ENCODE peak calls at places on chromosomes 16 and 17, in five cellular contexts. L is CD8-positive, alpha-beta T cell; G is CD4-positive, CD25-positive, alpha-beta regulatory T cell; K is astrocyte; H is tibial nerve. N is an unnamed sample.

GRCh38 chr16:89401641-89402445 is 88.5 kb downstream of the ANKRD11 start:
- DNase-seq in L (no peak), G (no peak), K (peak; percentile 33), H (no peak), N (no peak)

GRCh38 chr16:81004646-81005353 is 1.9 kb downstream of the CMC2 start:
- DNase-seq in L (peak; percentile 33), G (peak; percentile 76), K (no peak), H (no peak), N (no peak)

GRCh38 chr17:8857919-8858318 is 9.6 kb downstream of the PIK3R6 start:
- DNase-seq in L (no peak), G (no peak), K (peak; percentile 64), H (no peak), N (peak; percentile 33)

GRCh38 chr16:4303973-4304372 is 11.9 kb upstream of the GLIS2 start:
- DNase-seq in L (no peak), G (no peak), K (no peak), H (no peak), N (no peak)

GRCh38 chr16:55506083-55506482 is 2.8 kb upstream of the LPCAT2 start:
- DNase-seq in L (no peak), G (no peak), K (no peak), H (no peak), N (no peak)

GRCh38 chr16:6496996-6497395 is 835.6 kb upstream of the RBFOX1 start:
- DNase-seq in L (no peak), G (no peak), K (no peak), H (no peak), N (no peak)

GRCh38 chr17:5592382-5592781 is 8.1 kb upstream of the NLRP1 start:
- DNase-seq in L (no peak), G (peak; percentile 44), K (peak; percentile 14), H (no peak), N (no peak)

GRCh38 chr17:61402073-61402541 is 2.5 kb downstream of the TBX2 start:
- DNase-seq in L (no peak), G (no peak), K (no peak), H (no peak), N (no peak)

GRCh38 chr16:66287416-66287815 is 79.1 kb upstream of the CDH5 start:
- DNase-seq in L (peak; percentile 0), G (no peak), K (no peak), H (no peak), N (no peak)

GRCh38 chr17:1767358-1767757 is 5.5 kb downstream of the SERPINF1 start:
- DNase-seq in L (no peak), G (no peak), K (no peak), H (no peak), N (no peak)

GRCh38 chr17:65885484-65885883 is 306.4 kb downstream of the CEP112 start:
- DNase-seq in L (no peak), G (no peak), K (no peak), H (no peak), N (no peak)

GRCh38 chr17:19386974-19387920 is at the start of gene MFAP4:
- DNase-seq in L (no peak), G (no peak), K (peak; percentile 84), H (peak; percentile 56), N (peak; percentile 91)

GRCh38 chr17:45307290-45308015 is 9.4 kb downstream of the MAP3K14 start:
- DNase-seq in L (peak; percentile 36), G (peak; percentile 56), K (peak; percentile 85), H (no peak), N (no peak)

GRCh38 chr16:73064227-73064995 is 16.5 kb upstream of the ZFHX3 start:
- DNase-seq in L (no peak), G (no peak), K (peak; percentile 87), H (no peak), N (peak; percentile 75)

GRCh38 chr16:981695-982151 is at the start of gene SOX8:
- DNase-seq in L (no peak), G (no peak), K (no peak), H (no peak), N (peak; percentile 66)

GRCh38 chr16:14289692-14290340 is 218.7 kb downstream of the MRTFB start:
- DNase-seq in L (peak; percentile 32), G (no peak), K (no peak), H (no peak), N (peak; percentile 44)

GRCh38 chr16:4521971-4522623 is 16.5 kb downstream of the CDIP1 start:
- DNase-seq in L (no peak), G (no peak), K (no peak), H (no peak), N (peak; percentile 70)

GRCh38 chr17:39663340-39663687 is 1.8 kb upstream of the TCAP start:
- DNase-seq in L (no peak), G (no peak), K (no peak), H (no peak), N (no peak)

GRCh38 chr16:81632392-81633146 is 146.5 kb upstream of the PLCG2 start:
- DNase-seq in L (peak; percentile 78), G (peak; percentile 68), K (peak; percentile 93), H (no peak), N (peak; percentile 72)

GRCh38 chr16:71945616-71946015 is 50.3 kb downstream of the IST1 start:
- DNase-seq in L (no peak), G (no peak), K (no peak), H (no peak), N (no peak)

GRCh38 chr16:14539156-14539555 is 90.9 kb downstream of the PARN start:
- DNase-seq in L (no peak), G (no peak), K (no peak), H (no peak), N (no peak)

GRCh38 chr17:59620518-59621259 is 994 bp downstream of the CLTC start:
- DNase-seq in L (peak; percentile 40), G (peak; percentile 22), K (no peak), H (no peak), N (peak; percentile 72)

GRCh38 chr16:70534949-70535348 is 11.3 kb downstream of the SF3B3 start:
- DNase-seq in L (no peak), G (no peak), K (no peak), H (no peak), N (no peak)

GRCh38 chr17:17672453-17673368 is 8.5 kb upstream of the RAI1 start:
- DNase-seq in L (peak; percentile 2), G (no peak), K (no peak), H (no peak), N (no peak)

GRCh38 chr17:50110591-50111349 is 15.6 kb downstream of the PDK2 start:
- DNase-seq in L (no peak), G (no peak), K (no peak), H (no peak), N (peak; percentile 88)

GRCh38 chr16:72424776-72425175 is 252.8 kb upstream of the PMFBP1 start:
- DNase-seq in L (no peak), G (no peak), K (no peak), H (no peak), N (no peak)

GRCh38 chr16:66116163-66116792 is 250.2 kb upstream of the CDH5 start:
- DNase-seq in L (no peak), G (no peak), K (peak; percentile 64), H (no peak), N (no peak)

GRCh38 chr17:50364715-50365114 is 8.3 kb downstream of the MRPL27 start:
- DNase-seq in L (no peak), G (no peak), K (peak; percentile 33), H (no peak), N (no peak)

GRCh38 chr17:75719732-75720131 is 1.5 kb upstream of the ITGB4 start:
- DNase-seq in L (no peak), G (no peak), K (no peak), H (no peak), N (no peak)

GRCh38 chr16:1145383-1146100 is 7.4 kb upstream of the CACNA1H start:
- DNase-seq in L (no peak), G (no peak), K (no peak), H (no peak), N (no peak)

DNA sequence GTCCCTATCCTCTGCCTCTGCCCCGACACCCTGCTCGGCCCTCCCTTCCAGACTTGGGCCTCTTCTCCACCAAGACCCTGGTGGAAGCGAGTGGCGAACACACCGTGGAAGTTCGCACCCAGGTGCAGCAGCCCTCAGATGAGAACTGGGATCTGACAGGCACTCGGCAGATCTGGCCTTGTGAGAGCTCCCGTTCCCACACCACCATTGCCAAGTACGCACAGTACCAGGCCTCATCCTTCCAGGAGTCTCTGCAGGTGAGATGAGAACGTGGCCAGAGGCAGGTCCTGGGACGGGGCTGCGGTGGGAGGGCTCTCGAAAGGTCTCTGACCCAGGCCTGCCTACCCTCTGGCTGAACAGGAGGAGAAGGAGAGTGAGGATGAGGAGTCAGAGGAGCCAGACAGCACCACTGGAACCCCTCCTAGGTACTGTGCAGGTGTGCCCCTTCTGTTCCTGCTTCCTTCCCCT is 3.9 kb upstream of the TMEM88 start:
- DNase-seq in L (peak; percentile 36), G (no peak), K (no peak), H (no peak), N (no peak)
- H3K4me3 ChIP-seq in L (peak overlapping the region; percentile 44), G (no peak overlapping the region), K (no peak overlapping the region), H (no peak overlapping the region), N (no peak overlapping the region)

GRCh38 chr16:68083239-68083781 is 1.9 kb upstream of the NFATC3 start:
- DNase-seq in L (no peak), G (no peak), K (no peak), H (no peak), N (no peak)

GRCh38 chr16:68081796-68082567 is 3.2 kb upstream of the NFATC3 start:
- DNase-seq in L (no peak), G (no peak), K (no peak), H (no peak), N (no peak)

GRCh38 chr16:68083861-68084503 is 1.2 kb upstream of the NFATC3 start:
- DNase-seq in L (no peak), G (no peak), K (peak; percentile 23), H (peak; percentile 27), N (peak; percentile 80)

GRCh38 chr16:68084504-68085258 is 489 bp upstream of the NFATC3 start:
- DNase-seq in L (peak; percentile 82), G (peak; percentile 81), K (peak; percentile 85), H (peak; percentile 77), N (peak; percentile 94)

GRCh38 chr16:68082596-68083238 is 2.5 kb upstream of the NFATC3 start:
- DNase-seq in L (no peak), G (no peak), K (no peak), H (no peak), N (no peak)
- H3K27ac ChIP-seq in L (no peak overlapping the region), G (peak overlapping the region; percentile 56), K (no peak overlapping the region), H (peak overlapping the region; percentile 100), N (peak overlapping the region; percentile 93)

GRCh38 chr17:81870155-81870977 is 771 bp downstream of the ARHGDIA start:
- DNase-seq in L (peak; percentile 43), G (peak; percentile 40), K (peak; percentile 48), H (no peak), N (peak; percentile 64)

GRCh38 chr17:81867952-81868673 is 3.0 kb downstream of the ARHGDIA start:
- DNase-seq in L (no peak), G (no peak), K (no peak), H (no peak), N (no peak)

GRCh38 chr17:81867123-81867951 is 3.8 kb downstream of the ARHGDIA start:
- DNase-seq in L (peak; percentile 26), G (no peak), K (no peak), H (no peak), N (no peak)

GRCh38 chr17:81869221-81870154 is 1.6 kb downstream of the ARHGDIA start:
- DNase-seq in L (peak; percentile 48), G (no peak), K (no peak), H (no peak), N (peak; percentile 87)

GRCh38 chr17:81868674-81869220 is 2.4 kb downstream of the ARHGDIA start:
- DNase-seq in L (no peak), G (no peak), K (peak; percentile 81), H (no peak), N (peak; percentile 90)
- H3K36me3 ChIP-seq in L (peaks cover 21% of the 10 kb centered on the region), G (peaks cover 16% of the 10 kb centered on the region), K (peaks cover 5% of the 10 kb centered on the region), H (no peaks in the 10 kb centered on the region), N (no peaks in the 10 kb centered on the region)

GRCh38 chr16:84818989-84819643 is 669 bp upstream of the CRISPLD2 start:
- DNase-seq in L (no peak), G (no peak), K (no peak), H (no peak), N (no peak)
- H3K4me3 ChIP-seq in L (peak overlapping the region; percentile 53), G (no peak overlapping the region), K (peak overlapping the region; percentile 35), H (no peak overlapping the region), N (no peak overlapping the region)

N was measured in aorta.